ENCODE peak calls at places on chromosomes 3 and 15, in ten cellular contexts. N, U, Z, Q, C, J, M, S, B and D are unnamed samples.

GRCh38 chr3:137642305-137642704 is 121.8 kb upstream of the SOX14 start:
- DNase-seq in J (no peak), Z (no peak), S (no peak), M (no peak), B (no peak), U (no peak), N (no peak), C (no peak), Q (no peak), D (no peak)

GRCh38 chr3:183626877-183627594 is 8.4 kb upstream of the KLHL24 start:
- DNase-seq in B (no peak), Z (peak), M (no peak), J (no peak), S (no peak), N (no peak), C (no peak), Q (no peak), U (no peak), D (no peak)

GRCh38 chr3:38150780-38151528 is 12.5 kb downstream of the MYD88 start:
- DNase-seq in C (no peak), N (no peak), Q (no peak), S (no peak), U (no peak), B (no peak), J (no peak), Z (no peak), M (no peak), D (no peak)

GRCh38 chr3:37668831-37669610 is 192.7 kb upstream of the CTDSPL start:
- DNase-seq in Z (peak), B (no peak), N (peak), Q (no peak), U (no peak), M (no peak), J (no peak), C (no peak), S (no peak), D (no peak)

GRCh38 chr15:38687340-38687739 is 122.7 kb upstream of the RASGRP1 start:
- DNase-seq in U (peak), C (peak), Q (peak), Z (no peak), N (no peak), J (no peak), M (peak), S (no peak), B (no peak), D (no peak)

GRCh38 chr3:55059027-55059629 is 131.3 kb upstream of the LRTM1 start:
- DNase-seq in U (peak), C (no peak), S (no peak), Q (peak), Z (no peak), J (peak), N (no peak), B (peak), M (peak), D (peak)

GRCh38 chr15:74988007-74988800 is 7.2 kb upstream of the SCAMP5 start:
- DNase-seq in C (peak), B (peak), M (peak), Q (peak), J (no peak), U (no peak), N (peak), Z (no peak), S (no peak), D (no peak)

GRCh38 chr15:36617529-36618196 is 38.2 kb downstream of the CDIN1 start:
- DNase-seq in M (no peak), N (no peak), C (no peak), J (no peak), U (no peak), Q (no peak), S (no peak), B (no peak), Z (no peak), D (no peak)

GRCh38 chr3:190491533-190492054 is 22.3 kb upstream of the IL1RAP start:
- DNase-seq in S (no peak), U (no peak), Q (no peak), C (peak), M (no peak), B (no peak), N (no peak), Z (no peak), J (no peak), D (no peak)

GRCh38 chr3:58392191-58392590 is 41.4 kb downstream of the PDHB start:
- DNase-seq in C (no peak), N (no peak), B (no peak), J (no peak), Q (peak), U (peak), S (no peak), M (no peak), Z (no peak), D (no peak)

GRCh38 chr3:116614795-116615362 is 94.7 kb upstream of the TUSC7 start:
- DNase-seq in M (peak), C (no peak), B (peak), S (no peak), Z (no peak), N (no peak), J (no peak), U (peak), Q (peak), D (no peak)

GRCh38 chr3:11091088-11091590 is 63.2 kb upstream of the HRH1 start:
- DNase-seq in Q (peak), M (peak), B (peak), C (no peak), S (no peak), U (peak), J (no peak), Z (no peak), N (no peak), D (no peak)

GRCh38 chr3:64266983-64267382 is 41.7 kb upstream of the PRICKLE2 start:
- DNase-seq in S (no peak), C (no peak), N (no peak), M (no peak), Q (peak), Z (no peak), B (no peak), U (no peak), J (no peak), D (no peak)

GRCh38 chr15:26015516-26015915 is 152.4 kb upstream of the ATP10A start:
- DNase-seq in U (no peak), Z (no peak), C (no peak), N (no peak), M (no peak), Q (no peak), S (no peak), B (no peak), J (no peak), D (no peak)

GRCh38 chr3:195100903-195101591 is 169.9 kb downstream of the XXYLT1 start:
- DNase-seq in Q (peak), U (peak), B (peak), J (no peak), Z (peak), S (no peak), C (no peak), N (peak), M (peak), D (no peak)

GRCh38 chr3:102673271-102674115 is 238.7 kb downstream of the ZPLD1 start:
- DNase-seq in U (peak), Q (peak), J (no peak), Z (peak), B (peak), N (peak), S (peak), M (peak), C (peak), D (no peak)

GRCh38 chr15:57792729-57793449 is 86.4 kb downstream of the POLR2M start:
- DNase-seq in S (no peak), N (peak), M (no peak), J (no peak), Q (peak), Z (no peak), B (no peak), U (no peak), C (no peak), D (no peak)

GRCh38 chr3:54038391-54038790 is 84.0 kb upstream of the CACNA2D3 start:
- DNase-seq in B (no peak), U (no peak), Z (peak), N (no peak), J (no peak), M (no peak), S (no peak), Q (no peak), C (no peak), D (no peak)

GRCh38 chr3:184546252-184546651 is 15.3 kb upstream of the EPHB3 start:
- DNase-seq in N (peak), Z (no peak), J (no peak), S (no peak), M (no peak), C (no peak), B (no peak), Q (no peak), U (no peak), D (no peak)

GRCh38 chr3:24810881-24811280 is 316.2 kb upstream of the THRB start:
- DNase-seq in J (no peak), Q (no peak), U (no peak), Z (no peak), C (no peak), M (no peak), B (no peak), S (no peak), N (no peak), D (no peak)

GRCh38 chr3:58107597-58107996 is 99.4 kb downstream of the FLNB start:
- DNase-seq in U (no peak), C (no peak), B (no peak), M (no peak), Q (no peak), J (no peak), S (no peak), N (no peak), Z (peak), D (no peak)

DNA sequence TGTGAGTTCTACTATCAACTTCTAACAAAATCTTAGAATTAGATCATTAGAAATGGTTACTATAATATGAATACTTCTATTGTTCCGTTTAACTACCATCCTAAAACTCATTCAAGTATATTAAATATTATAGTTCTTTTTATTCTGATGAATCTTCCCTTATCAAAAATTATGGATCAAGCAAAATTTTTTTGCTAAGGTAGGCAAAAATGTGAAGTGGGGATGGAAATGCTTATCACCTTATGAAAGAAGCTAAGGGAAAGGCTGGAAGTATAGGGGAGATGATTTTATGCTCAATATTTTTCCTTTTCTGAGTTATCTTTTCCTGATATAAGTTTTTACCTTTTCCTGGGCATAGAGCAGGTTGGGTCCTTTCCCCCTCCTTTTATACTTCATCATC is 40.7 kb upstream of the CCDC39 start:
- DNase-seq in Q (no peak), S (no peak), C (no peak), B (no peak), N (no peak), U (no peak), J (no peak), Z (no peak), M (no peak), D (no peak)
- H3K4me3 ChIP-seq in Q (no peak), S (no peak), C (no peak), B (no peak), N (no peak), U (no peak), J (no peak), Z (no peak), M (no peak), D (no peak)

GRCh38 chr3:9906480-9906879 is 3.8 kb downstream of the IL17RE start:
- DNase-seq in N (no peak), B (no peak), Q (no peak), M (no peak), C (no peak), U (no peak), Z (no peak), S (no peak), J (no peak), D (no peak)

GRCh38 chr3:9903904-9904303 is 1.3 kb downstream of the IL17RE start:
- DNase-seq in N (no peak), B (no peak), C (no peak), Q (no peak), M (no peak), J (no peak), S (no peak), Z (no peak), U (no peak), D (no peak)

GRCh38 chr3:9902372-9903237 is at the start of gene IL17RE:
- DNase-seq in S (no peak), Z (peak), M (no peak), J (no peak), N (peak), U (no peak), C (no peak), B (no peak), Q (no peak), D (no peak)

GRCh38 chr3:9901967-9902366 is 681 bp upstream of the IL17RE start:
- DNase-seq in S (no peak), M (no peak), N (peak), C (peak), U (no peak), J (no peak), B (no peak), Q (no peak), Z (no peak), D (no peak)

GRCh38 chr3:9903238-9903624 is 583 bp downstream of the IL17RE start:
- DNase-seq in Z (no peak), N (no peak), C (no peak), J (no peak), Q (peak), M (peak), B (no peak), U (peak), S (no peak), D (no peak)
- H3K4me3 ChIP-seq in Z (peak), N (peak), C (no peak), J (peak), Q (peak), M (no peak), B (peak), U (peak), S (no peak), D (peak)

DNA sequence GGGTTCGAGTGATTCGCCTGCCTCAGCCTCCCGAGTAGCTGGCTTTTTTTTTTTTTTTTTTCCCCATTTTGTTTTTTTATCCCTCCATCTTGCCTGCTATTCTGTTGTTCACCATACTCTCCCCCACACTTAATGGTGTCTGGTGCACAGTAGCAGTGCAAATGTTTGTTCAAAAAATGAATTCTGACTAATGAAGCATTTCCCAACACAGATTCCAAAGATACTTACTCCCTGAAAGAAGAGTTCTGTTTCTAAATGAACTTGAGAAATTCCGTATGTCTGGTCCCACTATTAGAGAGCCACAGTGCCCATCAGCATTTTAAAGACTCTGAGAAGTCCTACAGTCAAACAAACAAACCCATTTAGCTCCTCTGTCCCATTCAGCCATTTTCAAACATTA is 9.5 kb downstream of the EDEM1 start:
- DNase-seq in N (no peak), S (no peak), B (peak), U (peak), Z (no peak), C (no peak), J (peak), M (peak), Q (peak), D (no peak)
- H3K4me3 ChIP-seq in N (no peak), S (no peak), B (no peak), U (no peak), Z (no peak), C (peak), J (no peak), M (no peak), Q (peak), D (no peak)

GRCh38 chr3:127749361-127749760 is 73.0 kb downstream of the MGLL start:
- DNase-seq in B (no peak), M (peak), J (no peak), Z (no peak), Q (peak), C (no peak), N (no peak), U (no peak), S (no peak), D (no peak)

GRCh38 chr3:127750226-127751031 is 71.9 kb downstream of the MGLL start:
- DNase-seq in N (peak), U (peak), Z (no peak), C (no peak), J (peak), B (peak), Q (peak), M (peak), S (no peak), D (peak)

GRCh38 chr3:127751782-127752181 is 70.5 kb downstream of the MGLL start:
- DNase-seq in M (no peak), Z (no peak), C (no peak), Q (no peak), J (no peak), S (no peak), U (no peak), B (no peak), N (no peak), D (no peak)

GRCh38 chr3:127749787-127750225 is 72.5 kb downstream of the MGLL start:
- DNase-seq in M (no peak), J (no peak), N (peak), C (no peak), Z (no peak), U (no peak), Q (no peak), S (no peak), B (no peak), D (no peak)

DNA sequence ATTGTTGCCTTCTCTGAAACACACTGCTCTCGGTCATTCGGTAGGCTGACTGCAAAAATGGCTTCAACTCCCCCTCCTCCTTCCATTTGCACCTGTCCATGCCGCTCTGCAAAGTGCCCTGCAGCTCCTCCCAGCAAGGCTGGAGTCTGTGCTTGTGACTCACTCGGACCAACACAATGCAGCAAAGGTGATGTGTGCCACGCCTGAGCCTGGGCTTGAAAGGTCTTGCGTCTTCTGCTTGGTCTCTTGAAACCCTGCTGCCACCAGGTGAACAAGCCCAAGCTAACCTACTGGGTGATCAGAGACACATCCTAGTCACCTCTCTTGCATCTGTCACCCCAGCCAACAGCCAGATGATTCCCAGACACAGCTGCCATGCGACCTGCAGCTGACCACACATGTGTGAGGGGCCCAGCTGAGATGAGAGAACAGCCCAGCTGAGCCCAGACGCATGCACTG is 71.1 kb downstream of the MGLL start:
- DNase-seq in U (no peak), C (no peak), N (peak), Z (peak), Q (no peak), J (no peak), B (no peak), M (peak), S (no peak), D (no peak)
- H3K4me3 ChIP-seq in U (no peak), C (no peak), N (no peak), Z (no peak), Q (no peak), J (no peak), B (no peak), M (no peak), S (no peak), D (no peak)

GRCh38 chr3:97942801-97943546 is 29.3 kb downstream of the RIOX2 start:
- DNase-seq in J (no peak), S (no peak), Z (no peak), U (no peak), N (no peak), B (no peak), Q (no peak), M (no peak), C (peak), D (no peak)
- H3K4me3 ChIP-seq in J (no peak), S (no peak), Z (no peak), U (no peak), N (no peak), B (no peak), Q (no peak), M (no peak), C (no peak), D (no peak)

DNA sequence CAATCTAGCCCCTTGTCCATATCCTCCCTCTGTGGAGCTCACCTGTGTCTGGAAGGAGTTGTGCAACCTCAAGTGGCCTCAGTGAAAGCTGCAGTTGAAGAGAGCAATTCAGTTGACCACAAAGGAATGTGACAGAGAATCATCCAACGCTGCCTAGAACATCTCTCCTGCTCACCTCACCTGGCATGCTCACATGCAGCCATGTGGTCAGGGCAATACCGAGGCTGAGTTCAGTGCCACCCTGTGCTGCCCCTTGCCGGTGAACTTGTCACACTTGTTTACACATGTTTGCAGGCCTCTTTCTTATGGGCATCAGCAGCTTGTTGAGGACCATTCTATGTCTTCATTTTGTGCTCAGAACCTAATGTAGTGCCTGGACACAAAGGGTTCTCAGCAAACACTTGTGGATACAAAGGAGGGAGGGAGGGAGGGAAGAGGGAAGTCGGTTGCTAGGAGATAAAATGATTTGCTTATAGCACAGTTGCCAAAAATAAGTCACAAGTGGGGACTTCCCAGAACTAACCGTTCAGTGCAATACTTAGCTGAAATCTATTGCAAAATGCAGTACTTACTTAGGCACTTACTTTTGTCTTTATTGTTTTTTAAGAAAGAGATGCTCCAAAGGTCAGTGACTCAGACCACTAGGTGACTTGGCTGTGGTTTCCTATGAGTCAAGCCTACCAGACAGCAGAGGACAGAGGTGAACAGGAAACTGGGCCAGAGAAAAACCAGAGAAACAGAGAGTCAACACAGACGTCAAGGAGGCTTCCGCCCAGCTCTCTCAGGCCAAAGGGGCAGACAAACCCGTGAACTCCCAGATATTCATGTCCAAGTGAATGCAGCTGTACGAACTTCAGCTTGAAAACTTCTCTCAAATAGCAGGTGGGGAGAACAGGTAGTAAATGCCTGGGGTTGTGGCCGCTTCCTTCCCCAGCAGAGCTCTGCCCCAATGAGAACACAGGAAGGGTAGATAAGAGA is 227.8 kb upstream of the CTNNB1 start:
- DNase-seq in N (peak), M (peak), Q (peak), J (peak), Z (peak), U (peak), C (peak), B (peak), S (peak), D (peak)
- H3K4me3 ChIP-seq in N (no peak), M (no peak), Q (no peak), J (no peak), Z (no peak), U (no peak), C (no peak), B (no peak), S (no peak), D (no peak)

DNA sequence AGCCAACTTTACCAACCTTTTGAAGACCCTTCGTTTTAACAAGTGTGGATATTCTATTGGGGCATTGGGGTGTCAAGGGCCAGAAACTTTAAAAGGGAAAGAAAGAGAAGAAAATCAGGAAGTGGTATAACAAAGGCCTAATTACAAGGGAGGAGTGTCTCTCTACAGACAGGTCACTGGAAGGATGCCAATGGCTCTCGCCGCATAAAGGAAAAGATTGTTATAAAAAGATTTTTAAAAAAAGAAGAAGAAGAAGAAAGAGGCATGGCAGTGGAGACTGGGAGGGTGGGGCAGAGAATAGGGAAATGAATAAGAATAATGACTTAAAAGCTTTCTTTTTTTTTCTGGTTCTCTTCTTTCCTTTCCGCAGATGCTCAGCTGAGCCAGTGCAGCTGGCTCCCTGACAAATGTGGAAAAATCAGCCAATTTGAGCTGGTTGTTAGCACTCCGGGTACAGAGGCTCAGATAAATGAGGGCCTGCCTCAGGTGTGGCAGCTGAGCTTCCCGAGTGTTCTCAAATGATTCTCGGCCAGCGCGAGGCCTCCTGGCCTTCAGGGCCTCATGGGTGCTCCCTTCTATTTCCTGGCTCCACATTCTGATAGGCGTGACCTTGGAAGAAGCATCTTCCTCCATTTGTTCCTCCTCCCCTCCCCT is 234.1 kb downstream of the RORA start:
- DNase-seq in U (no peak), N (no peak), M (no peak), J (no peak), Q (no peak), S (no peak), Z (no peak), B (no peak), C (no peak), D (no peak)
- H3K4me3 ChIP-seq in U (no peak), N (no peak), M (no peak), J (no peak), Q (no peak), S (no peak), Z (no peak), B (no peak), C (no peak), D (no peak)